ENCODE peak calls at places on chromosomes 4 and X, in four cellular contexts. M is thoracic aorta, D is endothelial cell of umbilical vein, L is endothelial cell. Q is an unnamed sample.

GRCh38 chr4:157315968-157316367 is 95.4 kb downstream of the GRIA2 start:
- DNase-seq in M (no peak), D (peak), L (no peak), Q (no peak)

GRCh38 chrX:12791253-12792228 is at the start of gene PRPS2:
- DNase-seq in M (peak), D (peak), L (peak), Q (peak)

GRCh38 chrX:44025611-44026010 is 52.4 kb upstream of the NDP start:
- DNase-seq in M (no peak), D (peak), L (no peak), Q (no peak)

GRCh38 chr4:76748649-76749048 is 149.3 kb downstream of the SOWAHB start:
- DNase-seq in M (no peak), D (peak), L (peak), Q (no peak)

GRCh38 chr4:10028910-10029309 is 7.6 kb upstream of the SLC2A9 start:
- DNase-seq in M (no peak), D (no peak), L (no peak), Q (no peak)

GRCh38 chr4:75834095-75834771 is 68.0 kb downstream of the PPEF2 start:
- DNase-seq in M (no peak), D (no peak), L (no peak), Q (no peak)

GRCh38 chr4:117491531-117491930 is 406.2 kb upstream of the TRAM1L1 start:
- DNase-seq in M (no peak), D (no peak), L (no peak), Q (no peak)

GRCh38 chrX:72305286-72306084 is at the start of gene CITED1:
- DNase-seq in M (no peak), D (no peak), L (no peak), Q (no peak)

GRCh38 chr4:146073517-146073916 is 102.0 kb upstream of the LSM6 start:
- DNase-seq in M (no peak), D (no peak), L (no peak), Q (no peak)

GRCh38 chr4:114691865-114692264 is 93.3 kb downstream of the UGT8 start:
- DNase-seq in M (no peak), D (no peak), L (no peak), Q (no peak)

GRCh38 chr4:109131559-109131958 is 170.9 kb downstream of the COL25A1 start:
- DNase-seq in M (no peak), D (no peak), L (no peak), Q (no peak)

GRCh38 chr4:121072080-121072835 is at the start of gene NDNF:
- DNase-seq in M (no peak), D (peak), L (peak), Q (peak)

GRCh38 chr4:118351851-118352827 is 664 bp downstream of the PRSS12 start:
- DNase-seq in M (no peak), D (no peak), L (peak), Q (peak)

GRCh38 chrX:105882581-105883275 is 60.4 kb downstream of the NRK start:
- DNase-seq in M (no peak), D (peak), L (no peak), Q (no peak)

GRCh38 chrX:21947671-21948070 is 7.2 kb downstream of the SMS start:
- DNase-seq in M (no peak), D (peak), L (no peak), Q (no peak)

GRCh38 chrX:40719731-40720130 is 15.6 kb downstream of the MED14 start:
- DNase-seq in M (no peak), D (no peak), L (no peak), Q (no peak)

GRCh38 chr4:173835863-173836262 is 305.8 kb upstream of the HAND2 start:
- DNase-seq in M (no peak), D (no peak), L (no peak), Q (no peak)

GRCh38 chr4:33941854-33942253 is 2302.5 kb downstream of the ARAP2 start:
- DNase-seq in M (no peak), D (no peak), L (no peak), Q (no peak)

GRCh38 chrX:22800806-22801205 is 199.0 kb upstream of the DDX53 start:
- DNase-seq in M (no peak), D (no peak), L (no peak), Q (no peak)

GRCh38 chr4:15164571-15164970 is 162.3 kb downstream of the CPEB2 start:
- DNase-seq in M (no peak), D (no peak), L (no peak), Q (no peak)

GRCh38 chr4:87326460-87326859 is 3.8 kb upstream of the HSD17B13 start:
- DNase-seq in M (no peak), D (no peak), L (no peak), Q (no peak)

GRCh38 chr4:23788027-23788426 is 101.8 kb downstream of the PPARGC1A start:
- DNase-seq in M (no peak), D (no peak), L (no peak), Q (no peak)

GRCh38 chr4:17197070-17197469 is 298.6 kb upstream of the LDB2 start:
- DNase-seq in M (no peak), D (no peak), L (no peak), Q (no peak)

GRCh38 chr4:41362647-41363383 is 106.1 kb downstream of the UCHL1 start:
- DNase-seq in M (no peak), D (no peak), L (no peak), Q (no peak)

GRCh38 chr4:124526760-124527159 is 185.8 kb downstream of the ANKRD50 start:
- DNase-seq in M (no peak), D (peak), L (no peak), Q (no peak)

GRCh38 chrX:45172890-45173289 is 27.8 kb downstream of the DIPK2B start:
- DNase-seq in M (no peak), D (no peak), L (no peak), Q (no peak)

GRCh38 chr4:113141901-113142346 is 92.5 kb downstream of the ANK2 start:
- DNase-seq in M (no peak), D (no peak), L (no peak), Q (no peak)

GRCh38 chr4:160981083-160981482 is 1182.7 kb downstream of the FSTL5 start:
- DNase-seq in M (no peak), D (no peak), L (no peak), Q (no peak)

GRCh38 chr4:102543030-102543505 is 41.9 kb downstream of the NFKB1 start:
- DNase-seq in M (no peak), D (no peak), L (no peak), Q (no peak)

GRCh38 chr4:25401066-25401465 is 24.0 kb downstream of the ANAPC4 start:
- DNase-seq in M (no peak), D (no peak), L (no peak), Q (no peak)

GRCh38 chrX:13288671-13289070 is 31.2 kb downstream of the ATXN3L start:
- DNase-seq in M (no peak), D (no peak), L (no peak), Q (no peak)

GRCh38 chr4:6332669-6333050 is 63.0 kb downstream of the WFS1 start:
- DNase-seq in M (no peak), D (no peak), L (no peak), Q (no peak)

GRCh38 chr4:188032583-188032982 is 37.0 kb downstream of the ZFP42 start:
- DNase-seq in M (no peak), D (no peak), L (no peak), Q (no peak)

GRCh38 chr4:128812360-128812958 is 3.0 kb downstream of the JADE1 start:
- DNase-seq in M (peak), D (peak), L (peak), Q (no peak)

GRCh38 chr4:151287409-151287808 is 10.4 kb downstream of the PRSS48 start:
- DNase-seq in M (no peak), D (peak), L (no peak), Q (no peak)

GRCh38 chr4:151284534-151285245 is 7.7 kb downstream of the PRSS48 start:
- DNase-seq in M (no peak), D (peak), L (no peak), Q (no peak)
- TF ChIP-seq CTCF in M (no peak), D (no peak), L (no peak), Q (no peak)

DNA sequence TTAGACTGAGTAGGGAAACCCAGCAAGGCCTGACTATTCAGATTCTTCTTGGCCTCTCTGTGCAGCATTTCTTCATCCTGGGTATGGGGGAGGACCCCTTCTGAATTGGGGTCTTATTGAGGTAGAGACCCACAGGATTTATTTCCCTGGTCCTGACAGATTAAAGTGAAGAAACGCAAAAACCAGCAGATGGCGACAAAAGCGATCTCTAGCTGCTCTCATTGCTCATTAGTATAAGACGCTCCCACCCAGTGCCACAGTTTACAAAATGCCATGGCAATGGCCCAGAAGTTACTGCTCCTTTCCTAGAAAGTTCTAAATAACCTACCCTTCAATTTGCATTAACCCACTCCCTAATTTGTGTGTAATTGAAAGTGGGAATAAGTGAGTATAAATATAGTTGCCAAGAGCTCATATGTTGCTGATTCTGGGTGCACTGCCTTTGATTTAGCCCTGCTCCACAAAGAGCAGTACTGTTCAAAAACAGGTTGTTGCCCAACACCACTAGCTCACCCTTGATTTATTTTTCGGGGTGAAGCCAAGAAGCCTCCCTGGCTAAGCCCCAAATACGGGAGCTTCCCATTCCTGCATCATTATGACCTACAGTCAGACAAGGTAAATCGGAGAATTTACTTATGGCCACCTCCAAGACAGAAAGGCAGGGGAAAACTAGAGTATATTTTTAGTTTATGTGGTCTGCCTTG is 3.7 kb upstream of the BEX4 start:
- DNase-seq in M (no peak), D (peak), L (peak), Q (peak)
- TF ChIP-seq CTCF in M (no peak), D (peak), L (no peak), Q (peak)

DNA sequence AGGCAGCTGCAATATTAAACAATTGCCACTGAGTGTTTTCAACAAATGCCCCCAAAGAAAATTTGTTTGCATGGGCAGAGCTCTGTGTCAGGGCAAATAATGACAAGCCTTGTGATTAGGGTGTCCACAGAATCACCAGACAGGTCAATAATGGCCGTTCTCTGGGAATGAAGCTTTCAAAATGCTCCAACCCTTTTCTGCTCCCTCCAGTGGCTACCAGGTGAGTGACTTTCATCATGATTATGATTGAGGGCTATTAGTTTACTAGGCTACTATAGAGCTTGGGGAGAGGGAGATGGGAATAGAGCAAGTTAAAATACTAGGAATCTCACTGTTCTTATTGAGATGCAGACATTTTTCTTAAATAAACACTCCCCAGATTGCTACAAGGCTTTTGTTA is 23.5 kb downstream of the IRS4 start:
- DNase-seq in M (no peak), D (no peak), L (no peak), Q (no peak)
- TF ChIP-seq CTCF in M (no peak), D (no peak), L (no peak), Q (no peak)

DNA sequence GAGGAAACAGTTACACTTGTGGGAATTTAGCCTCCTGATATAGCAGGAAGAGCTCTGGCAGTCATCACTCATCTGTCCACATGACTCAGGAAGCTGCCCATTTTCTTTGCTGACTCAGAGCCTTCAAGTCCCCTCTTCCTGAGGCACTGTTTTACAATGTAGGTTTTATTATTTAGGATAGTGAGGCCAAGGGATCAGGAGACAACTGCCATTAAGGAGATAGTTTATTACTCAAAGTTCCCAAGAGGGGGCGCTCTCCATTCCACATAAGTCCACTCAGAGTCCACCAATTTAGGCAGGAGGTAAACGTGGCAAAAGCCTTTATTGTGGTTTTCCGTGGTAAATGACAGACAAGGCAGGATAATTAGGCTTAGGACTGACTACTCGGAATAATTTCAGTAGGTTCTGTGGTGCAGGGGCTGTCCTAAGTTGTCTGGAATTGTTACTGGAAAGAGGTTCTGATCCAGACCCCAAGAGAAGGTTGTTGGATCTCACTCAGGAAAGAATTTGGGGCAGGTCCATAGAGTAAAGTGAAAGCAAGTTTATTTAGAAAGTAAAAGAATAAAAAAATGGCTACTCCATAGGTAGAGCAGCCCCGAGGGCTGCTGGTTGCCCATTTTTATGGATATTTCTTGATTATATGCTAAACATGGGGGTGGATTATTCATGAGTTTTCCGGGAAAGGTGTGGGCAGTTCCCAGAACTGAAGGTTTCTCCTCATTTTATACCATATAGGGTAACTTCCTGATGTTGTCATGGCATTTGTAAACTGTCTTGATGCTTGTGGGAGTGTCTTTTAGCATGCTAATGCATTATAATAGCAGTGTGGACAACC is 96.0 kb upstream of the RAB40AL start:
- DNase-seq in M (no peak), D (peak), L (no peak), Q (no peak)
- TF ChIP-seq CTCF in M (no peak), D (no peak), L (peak), Q (peak)

GRCh38 chr4:54363037-54363436 is 133.9 kb downstream of the PDGFRA start:
- DNase-seq in M (no peak), D (no peak), L (no peak), Q (no peak)
- TF ChIP-seq CTCF in M (no peak), D (no peak), L (no peak), Q (no peak)

GRCh38 chr4:2932561-2932950 is 30.6 kb downstream of the NOP14 start:
- DNase-seq in M (no peak), D (no peak), L (no peak), Q (no peak)

GRCh38 chr4:2932951-2933565 is 30.1 kb downstream of the NOP14 start:
- DNase-seq in M (no peak), D (no peak), L (no peak), Q (no peak)

GRCh38 chr4:2933566-2934076 is 29.6 kb downstream of the NOP14 start:
- DNase-seq in M (peak), D (peak), L (no peak), Q (no peak)

GRCh38 chr4:2930821-2931764 is 32.1 kb downstream of the NOP14 start:
- DNase-seq in M (peak), D (no peak), L (peak), Q (no peak)

GRCh38 chr4:2931765-2932560 is 31.2 kb downstream of the NOP14 start:
- DNase-seq in M (peak), D (peak), L (peak), Q (no peak)
- TF ChIP-seq CTCF in M (no peak), D (peak), L (no peak), Q (no peak)

GRCh38 chr4:30722092-30722915 is 2.1 kb downstream of the PCDH7 start:
- DNase-seq in M (no peak), D (peak), L (peak), Q (no peak)
- TF ChIP-seq CTCF in M (peak), D (no peak), L (no peak), Q (peak)

GRCh38 chrX:15464704-15465103 is 28.4 kb downstream of the PIR start:
- DNase-seq in M (no peak), D (no peak), L (no peak), Q (no peak)

GRCh38 chrX:15469613-15470012 is 23.5 kb downstream of the PIR start:
- DNase-seq in M (no peak), D (no peak), L (no peak), Q (no peak)

GRCh38 chrX:15468036-15468435 is 25.1 kb downstream of the PIR start:
- DNase-seq in M (peak), D (peak), L (no peak), Q (no peak)

GRCh38 chrX:15465347-15465746 is 27.8 kb downstream of the PIR start:
- DNase-seq in M (no peak), D (no peak), L (no peak), Q (no peak)

GRCh38 chrX:15465896-15466651 is 27.1 kb downstream of the PIR start:
- DNase-seq in M (no peak), D (no peak), L (peak), Q (no peak)
- TF ChIP-seq CTCF in M (no peak), D (peak), L (peak), Q (peak)

GRCh38 chr4:11669156-11669555 is 240.5 kb upstream of the HS3ST1 start:
- DNase-seq in M (no peak), D (no peak), L (no peak), Q (no peak)

GRCh38 chr4:11675051-11675800 is 246.5 kb upstream of the HS3ST1 start:
- DNase-seq in M (no peak), D (no peak), L (no peak), Q (no peak)

DNA sequence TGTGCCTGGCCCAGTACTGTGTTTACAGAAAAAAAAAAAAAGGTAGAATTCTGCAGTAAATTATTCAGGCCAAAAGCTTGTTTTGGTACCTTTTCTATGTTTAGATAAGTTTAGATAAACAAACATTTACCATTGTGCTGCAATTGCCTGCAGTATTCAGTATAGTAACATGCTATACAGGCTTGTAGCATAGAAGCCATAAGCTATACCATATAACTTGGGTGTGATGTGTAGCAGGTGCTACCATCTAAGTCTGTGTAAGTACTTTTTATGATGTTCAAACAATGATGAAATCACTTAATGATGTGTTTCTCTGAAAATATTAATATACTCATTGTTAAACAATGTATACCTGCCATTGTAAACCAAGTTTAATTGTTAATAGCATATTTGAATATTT is 241.6 kb upstream of the HS3ST1 start:
- DNase-seq in M (no peak), D (no peak), L (no peak), Q (no peak)
- TF ChIP-seq CTCF in M (no peak), D (no peak), L (no peak), Q (no peak)

Q was measured in neural crest cell.